ENCODE peak calls at places on chromosomes 1 and 21, in eight cellular contexts. V is astrocyte of the spinal cord; A is cortex of kidney; I is progenitor cell of endocrine pancreas; P is T1000; J is memory B cell; F is GM19239; W is stimulated activated CD8-positive, alpha-beta memory T cell treated with anti-CD3 and anti-CD28 coated beads, Interleukin-7, amount 100 ng/mL, for 1 hour. X is an unnamed sample.

GRCh38 chr1:91583326-91583755 is 82.7 kb downstream of the CDC7 start:
- DNase-seq in I (no peak), V (peak; percentile 53), J (no peak), F (no peak), W (no peak), P (no peak), A (no peak), X (no peak)

GRCh38 chr1:245132771-245133170 is 22.0 kb upstream of the KIF26B start:
- DNase-seq in P (no peak), I (no peak), W (no peak), J (no peak), V (no peak), F (no peak), A (no peak), X (no peak)

GRCh38 chr1:151846062-151846568 is 6.5 kb upstream of the C2CD4D start:
- DNase-seq in F (no peak), A (no peak), P (no peak), J (no peak), V (peak; percentile 41), I (no peak), W (no peak), X (no peak)

GRCh38 chr21:17370750-17371325 is 142.0 kb upstream of the CXADR start:
- DNase-seq in F (no peak), P (no peak), A (no peak), W (no peak), J (no peak), I (no peak), V (no peak), X (no peak)

GRCh38 chr1:41925712-41926111 is 7.0 kb upstream of the HIVEP3 start:
- DNase-seq in I (no peak), J (no peak), V (peak; percentile 12), F (no peak), A (no peak), W (no peak), P (no peak), X (no peak)

GRCh38 chr1:243233908-243234307 is 21.2 kb downstream of the CEP170 start:
- DNase-seq in F (no peak), P (no peak), W (no peak), A (no peak), V (peak; percentile 83), J (no peak), I (no peak), X (no peak)

GRCh38 chr1:228088586-228089498 is 6.3 kb downstream of the ARF1 start:
- DNase-seq in J (no peak), V (no peak), I (no peak), A (no peak), F (no peak), W (no peak), P (no peak), X (no peak)

GRCh38 chr1:41783189-41783639 is 135.5 kb downstream of the HIVEP3 start:
- DNase-seq in J (no peak), A (no peak), V (peak; percentile 79), W (no peak), F (no peak), I (no peak), P (peak; percentile 76), X (no peak)

GRCh38 chr1:162856260-162856659 is 4.7 kb downstream of the CCDC190 start:
- DNase-seq in I (no peak), P (peak; percentile 50), A (no peak), F (no peak), J (no peak), W (no peak), V (peak; percentile 99), X (no peak)

GRCh38 chr1:230565141-230565540 is 77.1 kb upstream of the COG2 start:
- DNase-seq in P (no peak), J (no peak), V (no peak), I (no peak), W (no peak), A (no peak), F (no peak), X (no peak)

GRCh38 chr1:227560814-227561213 is 2.5 kb upstream of the ZNF678 start:
- DNase-seq in I (no peak), W (no peak), A (no peak), F (no peak), V (no peak), J (no peak), P (no peak), X (no peak)

GRCh38 chr1:67835663-67836452 is 2.6 kb upstream of the GNG12 start:
- DNase-seq in J (no peak), F (no peak), P (no peak), I (no peak), W (no peak), A (no peak), V (no peak), X (no peak)

GRCh38 chr1:7384121-7384520 is 387.0 kb upstream of the VAMP3 start:
- DNase-seq in A (no peak), W (no peak), J (no peak), V (no peak), I (no peak), P (no peak), F (no peak), X (no peak)

GRCh38 chr1:9910080-9910424 is at the start of gene CTNNBIP1:
- DNase-seq in I (no peak), J (no peak), F (peak; percentile 97), A (no peak), P (no peak), W (no peak), V (no peak), X (no peak)

GRCh38 chr1:68542586-68542985 is 45.7 kb upstream of the DEPDC1 start:
- DNase-seq in A (no peak), J (no peak), V (peak; percentile 10), P (peak; percentile 10), F (no peak), I (no peak), W (no peak), X (no peak)

GRCh38 chr1:13807213-13807612 is 107.2 kb downstream of the PRDM2 start:
- DNase-seq in A (no peak), F (peak; percentile 22), V (no peak), I (peak; percentile 27), J (peak; percentile 38), W (no peak), P (no peak), X (no peak)

GRCh38 chr1:87864676-87865075 is 536.0 kb downstream of the LMO4 start:
- DNase-seq in F (no peak), I (no peak), W (no peak), P (no peak), A (no peak), V (no peak), J (peak; percentile 24), X (no peak)

GRCh38 chr1:19597463-19598309 is 46.4 kb upstream of the NBL1 start:
- DNase-seq in J (peak; percentile 64), W (no peak), V (peak; percentile 50), F (no peak), A (no peak), I (no peak), P (no peak), X (no peak)

GRCh38 chr1:31444725-31445448 is 31.9 kb downstream of the SERINC2 start:
- DNase-seq in P (no peak), I (no peak), W (no peak), A (no peak), F (no peak), J (no peak), V (no peak), X (no peak)

GRCh38 chr1:2983319-2983705 is 38.0 kb upstream of the ACTRT2 start:
- DNase-seq in W (no peak), P (no peak), A (no peak), F (no peak), V (no peak), J (no peak), I (no peak), X (no peak)

GRCh38 chr21:26982767-26983166 is 15.9 kb upstream of the ADAMTS5 start:
- DNase-seq in A (no peak), V (peak; percentile 53), I (no peak), P (peak; percentile 55), J (no peak), F (no peak), W (no peak), X (no peak)

X was measured in iPS DF 6.9.